ENCODE peak calls at places on chromosomes 2 and 18, in ten cellular contexts. M is NCI-H1417, R is T-helper 17 cell, H is mucosa of gallbladder, T is T-cell, Q is SK-MEL-5, K is NCI-H187, Z is left cardiac atrium, V is GM03348, C is uterus. A is an unnamed sample.

GRCh38 chr2:54560146-54560881 is 104.2 kb downstream of the SPTBN1 start:
- DNase-seq in M (peak), R (no peak), H (no peak), T (peak), Q (peak), K (no peak), Z (peak), V (peak), C (peak), A (peak)

GRCh38 chr2:218959761-218960195 is 312 bp downstream of the CDK5R2 start:
- DNase-seq in M (no peak), R (no peak), H (no peak), T (no peak), Q (no peak), K (no peak), Z (no peak), V (no peak), C (no peak), A (no peak)

GRCh38 chr18:31586616-31587015 is 5.1 kb upstream of the TTR start:
- DNase-seq in M (no peak), R (no peak), H (no peak), T (no peak), Q (no peak), K (no peak), Z (no peak), V (no peak), C (no peak), A (no peak)

GRCh38 chr2:112820343-112820742 is 16.2 kb downstream of the IL1B start:
- DNase-seq in M (no peak), R (no peak), H (no peak), T (no peak), Q (no peak), K (no peak), Z (no peak), V (no peak), C (no peak), A (no peak)

GRCh38 chr2:43051316-43051715 is 175.1 kb downstream of the ZFP36L2 start:
- DNase-seq in M (no peak), R (no peak), H (peak), T (peak), Q (no peak), K (no peak), Z (peak), V (no peak), C (peak), A (peak)

GRCh38 chr2:163155279-163155883 is 316.8 kb upstream of the KCNH7 start:
- DNase-seq in M (no peak), R (no peak), H (no peak), T (no peak), Q (peak), K (no peak), Z (no peak), V (peak), C (no peak), A (no peak)

GRCh38 chr18:21686282-21687105 is 18.1 kb downstream of the ABHD3 start:
- DNase-seq in M (no peak), R (no peak), H (peak), T (no peak), Q (no peak), K (no peak), Z (no peak), V (no peak), C (no peak), A (no peak)

GRCh38 chr2:240957656-240958365 is 40.6 kb upstream of the SNED1 start:
- DNase-seq in M (no peak), R (no peak), H (no peak), T (no peak), Q (no peak), K (no peak), Z (no peak), V (peak), C (no peak), A (no peak)

GRCh38 chr2:158799181-158799580 is 4.1 kb downstream of the DAPL1 start:
- DNase-seq in M (no peak), R (no peak), H (no peak), T (no peak), Q (no peak), K (no peak), Z (no peak), V (no peak), C (no peak), A (no peak)

GRCh38 chr2:40401896-40402295 is 50.0 kb downstream of the SLC8A1 start:
- DNase-seq in M (no peak), R (no peak), H (no peak), T (no peak), Q (no peak), K (no peak), Z (no peak), V (peak), C (no peak), A (no peak)

GRCh38 chr2:226655871-226656270 is 143.7 kb downstream of the IRS1 start:
- DNase-seq in M (no peak), R (no peak), H (no peak), T (no peak), Q (no peak), K (no peak), Z (no peak), V (no peak), C (no peak), A (no peak)

GRCh38 chr2:171342014-171342413 is 91.8 kb downstream of the METTL8 start:
- DNase-seq in M (no peak), R (no peak), H (no peak), T (no peak), Q (peak), K (no peak), Z (no peak), V (peak), C (no peak), A (no peak)

GRCh38 chr2:161419338-161419965 is 3.4 kb downstream of the TBR1 start:
- DNase-seq in M (no peak), R (no peak), H (no peak), T (no peak), Q (no peak), K (no peak), Z (no peak), V (no peak), C (no peak), A (no peak)

GRCh38 chr2:26729311-26729710 is 34.8 kb upstream of the SLC35F6 start:
- DNase-seq in M (no peak), R (no peak), H (no peak), T (no peak), Q (no peak), K (no peak), Z (no peak), V (no peak), C (no peak), A (no peak)

GRCh38 chr2:231634412-231634811 is 41.7 kb downstream of the TEX44 start:
- DNase-seq in M (no peak), R (no peak), H (no peak), T (no peak), Q (no peak), K (no peak), Z (no peak), V (no peak), C (no peak), A (no peak)

GRCh38 chr2:118902279-118903028 is 39.5 kb upstream of the MARCO start:
- DNase-seq in M (no peak), R (no peak), H (no peak), T (no peak), Q (no peak), K (no peak), Z (no peak), V (no peak), C (no peak), A (no peak)

GRCh38 chr2:135657806-135658582 is 83.7 kb upstream of the UBXN4 start:
- DNase-seq in M (no peak), R (peak), H (no peak), T (peak), Q (no peak), K (no peak), Z (no peak), V (no peak), C (no peak), A (no peak)

GRCh38 chr2:85797959-85798358 is 44.2 kb downstream of the ATOH8 start:
- DNase-seq in M (no peak), R (no peak), H (no peak), T (no peak), Q (peak), K (no peak), Z (no peak), V (peak), C (no peak), A (no peak)

GRCh38 chr18:36211612-36212065 is 24.3 kb downstream of the MOCOS start:
- DNase-seq in M (no peak), R (no peak), H (no peak), T (no peak), Q (no peak), K (no peak), Z (no peak), V (peak), C (no peak), A (no peak)

GRCh38 chr2:111071480-111072143 is 49.1 kb upstream of the BCL2L11 start:
- DNase-seq in M (peak), R (no peak), H (no peak), T (no peak), Q (peak), K (no peak), Z (no peak), V (peak), C (no peak), A (peak)

GRCh38 chr2:20080839-20081348 is 29.5 kb upstream of the LAPTM4A start:
- DNase-seq in M (no peak), R (no peak), H (no peak), T (no peak), Q (no peak), K (no peak), Z (no peak), V (no peak), C (no peak), A (no peak)

GRCh38 chr2:26772064-26773001 is 8.2 kb downstream of the SLC35F6 start:
- DNase-seq in M (peak), R (no peak), H (peak), T (peak), Q (no peak), K (no peak), Z (peak), V (peak), C (peak), A (peak)

GRCh38 chr2:99605036-99605435 is 115.2 kb upstream of the REV1 start:
- DNase-seq in M (no peak), R (no peak), H (no peak), T (no peak), Q (no peak), K (no peak), Z (no peak), V (peak), C (no peak), A (no peak)

GRCh38 chr18:33916200-33916599 is 308.5 kb downstream of the NOL4 start:
- DNase-seq in M (no peak), R (no peak), H (no peak), T (no peak), Q (peak), K (no peak), Z (no peak), V (no peak), C (no peak), A (no peak)

GRCh38 chr2:162524849-162525248 is 180.9 kb downstream of the GCA start:
- DNase-seq in M (no peak), R (no peak), H (no peak), T (no peak), Q (no peak), K (no peak), Z (no peak), V (no peak), C (no peak), A (no peak)

A was measured in mucosa of descending colon.